ENCODE peak calls at places on chromosomes 2 and 18, in seven cellular contexts. One of them, this sample, is unnamed.

GRCh38 chr18:9575558-9575957 is 38.8 kb downstream of the PPP4R1 start:
- DNase-seq in HepG2: peak; percentile 95
- DNase-seq in SK-N-SH: peak; percentile 42
- DNase-seq in HCT116: peak; percentile 89
- DNase-seq in K562: peak; percentile 76
- DNase-seq in H1: no peak
- DNase-seq in GM12878: no peak
- DNase-seq in this sample: peak; percentile 26

GRCh38 chr2:104750061-104750460 is 103.9 kb upstream of the POU3F3 start:
- DNase-seq in HCT116: no peak
- DNase-seq in HepG2: no peak
- DNase-seq in H1: no peak
- DNase-seq in K562: no peak
- DNase-seq in SK-N-SH: no peak
- DNase-seq in GM12878: no peak
- DNase-seq in this sample: no peak

GRCh38 chr2:140011287-140011686 is 1231.1 kb upstream of the NXPH2 start:
- DNase-seq in H1: no peak
- DNase-seq in SK-N-SH: no peak
- DNase-seq in GM12878: no peak
- DNase-seq in HepG2: no peak
- DNase-seq in HCT116: no peak
- DNase-seq in K562: no peak
- DNase-seq in this sample: no peak

GRCh38 chr2:230564805-230565779 is 147.6 kb upstream of the CAB39 start:
- DNase-seq in HepG2: no peak
- DNase-seq in K562: no peak
- DNase-seq in GM12878: no peak
- DNase-seq in HCT116: no peak
- DNase-seq in SK-N-SH: no peak
- DNase-seq in H1: no peak
- DNase-seq in this sample: no peak

GRCh38 chr18:59834267-59834666 is 65.5 kb upstream of the PMAIP1 start:
- DNase-seq in SK-N-SH: no peak
- DNase-seq in HCT116: no peak
- DNase-seq in GM12878: no peak
- DNase-seq in K562: no peak
- DNase-seq in H1: no peak
- DNase-seq in HepG2: no peak
- DNase-seq in this sample: no peak

GRCh38 chr2:42954227-42954962 is 162.0 kb upstream of the HAAO start:
- DNase-seq in H1: no peak
- DNase-seq in SK-N-SH: no peak
- DNase-seq in HCT116: no peak
- DNase-seq in HepG2: peak; percentile 57
- DNase-seq in K562: no peak
- DNase-seq in GM12878: no peak
- DNase-seq in this sample: no peak

GRCh38 chr2:86700705-86701104 is 19.4 kb upstream of the RMND5A start:
- DNase-seq in HCT116: no peak
- DNase-seq in H1: no peak
- DNase-seq in K562: no peak
- DNase-seq in HepG2: no peak
- DNase-seq in SK-N-SH: no peak
- DNase-seq in GM12878: no peak
- DNase-seq in this sample: no peak

GRCh38 chr2:3465844-3466481 is 53.4 kb downstream of the ADI1 start:
- DNase-seq in K562: no peak
- DNase-seq in HCT116: no peak
- DNase-seq in SK-N-SH: no peak
- DNase-seq in GM12878: no peak
- DNase-seq in HepG2: peak; percentile 99
- DNase-seq in H1: no peak
- DNase-seq in this sample: no peak

GRCh38 chr2:159516241-159516758 is 100.0 kb downstream of the BAZ2B start:
- DNase-seq in K562: no peak
- DNase-seq in H1: no peak
- DNase-seq in GM12878: peak; percentile 45
- DNase-seq in HepG2: peak; percentile 35
- DNase-seq in SK-N-SH: peak; percentile 49
- DNase-seq in HCT116: peak; percentile 78
- DNase-seq in this sample: peak; percentile 17

GRCh38 chr18:12317664-12318333 is 9.8 kb downstream of the TUBB6 start:
- DNase-seq in SK-N-SH: no peak
- DNase-seq in HepG2: no peak
- DNase-seq in K562: no peak
- DNase-seq in GM12878: no peak
- DNase-seq in HCT116: no peak
- DNase-seq in H1: no peak
- DNase-seq in this sample: no peak

GRCh38 chr2:98091738-98092137 is 4.8 kb downstream of the VWA3B start:
- DNase-seq in H1: no peak
- DNase-seq in GM12878: no peak
- DNase-seq in HCT116: no peak
- DNase-seq in SK-N-SH: no peak
- DNase-seq in HepG2: no peak
- DNase-seq in K562: no peak
- DNase-seq in this sample: no peak

GRCh38 chr2:239152916-239153305 is 247.9 kb downstream of the HDAC4 start:
- DNase-seq in GM12878: no peak
- DNase-seq in HCT116: no peak
- DNase-seq in SK-N-SH: no peak
- DNase-seq in HepG2: no peak
- DNase-seq in K562: no peak
- DNase-seq in H1: no peak
- DNase-seq in this sample: no peak

GRCh38 chr2:64750817-64751285 is 97.1 kb upstream of the SERTAD2 start:
- DNase-seq in K562: peak; percentile 97
- DNase-seq in SK-N-SH: no peak
- DNase-seq in H1: peak; percentile 96
- DNase-seq in HCT116: peak; percentile 98
- DNase-seq in HepG2: peak; percentile 99
- DNase-seq in GM12878: peak; percentile 99
- DNase-seq in this sample: peak; percentile 98
- TF ChIP-seq JUND in K562: peak; percentile 87
- TF ChIP-seq JUND in SK-N-SH: no peak
- TF ChIP-seq JUND in H1: peak; percentile 5
- TF ChIP-seq JUND in HCT116: peak; percentile 65
- TF ChIP-seq JUND in HepG2: peak; percentile 68
- TF ChIP-seq JUND in GM12878: no peak
- TF ChIP-seq JUND in this sample: no peak

GRCh38 chr2:241673189-241673663 is 13.4 kb downstream of the DTYMK start:
- DNase-seq in HepG2: no peak
- DNase-seq in H1: no peak
- DNase-seq in GM12878: no peak
- DNase-seq in SK-N-SH: no peak
- DNase-seq in HCT116: no peak
- DNase-seq in K562: no peak
- DNase-seq in this sample: no peak

GRCh38 chr2:241675885-241676284 is 10.7 kb downstream of the DTYMK start:
- DNase-seq in GM12878: no peak
- DNase-seq in H1: no peak
- DNase-seq in SK-N-SH: no peak
- DNase-seq in HCT116: no peak
- DNase-seq in HepG2: no peak
- DNase-seq in K562: no peak
- DNase-seq in this sample: no peak

GRCh38 chr2:241672243-241673188 is 14.1 kb downstream of the DTYMK start:
- DNase-seq in GM12878: no peak
- DNase-seq in H1: no peak
- DNase-seq in K562: no peak
- DNase-seq in HCT116: no peak
- DNase-seq in HepG2: no peak
- DNase-seq in SK-N-SH: no peak
- DNase-seq in this sample: no peak

GRCh38 chr2:241671457-241672240 is 15.0 kb downstream of the DTYMK start:
- DNase-seq in K562: no peak
- DNase-seq in HCT116: no peak
- DNase-seq in GM12878: no peak
- DNase-seq in HepG2: no peak
- DNase-seq in H1: no peak
- DNase-seq in SK-N-SH: no peak
- DNase-seq in this sample: no peak

DNA sequence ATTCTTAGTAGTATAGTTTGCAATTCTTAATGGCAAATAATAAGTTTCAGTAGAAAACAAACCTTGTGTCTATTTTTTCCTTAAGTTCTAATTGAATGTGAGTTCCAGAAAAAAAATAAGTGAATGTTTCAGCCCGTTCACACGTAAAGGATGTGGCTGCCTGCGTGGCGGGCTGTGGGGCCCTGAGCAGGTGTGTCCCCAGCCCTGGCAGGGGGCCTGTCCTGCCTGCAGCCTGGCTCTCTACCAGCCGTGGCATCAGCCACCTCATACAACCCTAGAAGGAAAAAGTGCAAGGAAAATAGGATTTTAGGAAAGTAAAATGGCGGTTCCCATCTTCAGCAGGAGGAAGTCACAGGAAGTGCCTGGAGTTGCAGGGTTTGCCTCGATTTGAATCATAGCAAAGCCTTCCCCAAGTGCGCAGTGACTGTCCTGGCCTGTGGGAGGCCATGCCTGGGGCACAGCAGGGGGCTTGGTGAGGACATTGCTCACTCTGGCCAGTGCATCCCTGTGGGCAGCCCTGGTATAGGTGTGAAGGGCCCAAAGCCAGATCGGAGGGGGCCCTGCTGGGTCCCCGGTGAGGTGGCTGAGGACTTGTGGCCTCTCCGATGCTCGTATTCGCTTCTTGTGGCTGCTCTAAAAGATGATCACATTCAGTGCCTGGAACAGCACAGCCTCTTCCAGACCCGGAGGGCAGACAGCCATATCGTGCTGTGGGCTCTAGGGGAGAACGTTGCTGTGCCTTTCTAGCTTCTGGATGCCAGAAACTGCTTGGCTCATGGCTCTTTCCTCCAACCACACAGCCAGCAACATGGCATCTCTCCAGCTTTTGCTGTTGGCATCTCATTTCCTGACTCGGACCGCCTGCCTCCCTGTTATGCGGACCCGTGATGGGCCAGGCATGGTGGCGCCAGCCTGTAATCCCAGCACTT is 12.6 kb downstream of the DTYMK start:
- DNase-seq in HepG2: peak; percentile 28
- DNase-seq in K562: peak; percentile 44
- DNase-seq in HCT116: no peak
- DNase-seq in GM12878: no peak
- DNase-seq in SK-N-SH: peak; percentile 64
- DNase-seq in H1: no peak
- DNase-seq in this sample: no peak
- TF ChIP-seq JUND in HepG2: no peak
- TF ChIP-seq JUND in K562: no peak
- TF ChIP-seq JUND in HCT116: no peak
- TF ChIP-seq JUND in GM12878: no peak
- TF ChIP-seq JUND in SK-N-SH: no peak
- TF ChIP-seq JUND in H1: no peak
- TF ChIP-seq JUND in this sample: no peak

GRCh38 chr2:72793798-72794447 is 31.9 kb downstream of the EXOC6B start:
- DNase-seq in H1: no peak
- DNase-seq in SK-N-SH: no peak
- DNase-seq in GM12878: no peak
- DNase-seq in HCT116: no peak
- DNase-seq in K562: no peak
- DNase-seq in HepG2: no peak
- DNase-seq in this sample: no peak

GRCh38 chr2:72794572-72794971 is 31.3 kb downstream of the EXOC6B start:
- DNase-seq in SK-N-SH: no peak
- DNase-seq in K562: no peak
- DNase-seq in HepG2: no peak
- DNase-seq in H1: no peak
- DNase-seq in GM12878: no peak
- DNase-seq in HCT116: no peak
- DNase-seq in this sample: no peak

GRCh38 chr2:72785517-72785916 is 40.3 kb downstream of the EXOC6B start:
- DNase-seq in HCT116: no peak
- DNase-seq in HepG2: no peak
- DNase-seq in K562: no peak
- DNase-seq in H1: no peak
- DNase-seq in SK-N-SH: no peak
- DNase-seq in GM12878: no peak
- DNase-seq in this sample: no peak

GRCh38 chr2:72789241-72789640 is 36.6 kb downstream of the EXOC6B start:
- DNase-seq in K562: no peak
- DNase-seq in SK-N-SH: no peak
- DNase-seq in GM12878: no peak
- DNase-seq in HCT116: no peak
- DNase-seq in HepG2: no peak
- DNase-seq in H1: no peak
- DNase-seq in this sample: no peak

DNA sequence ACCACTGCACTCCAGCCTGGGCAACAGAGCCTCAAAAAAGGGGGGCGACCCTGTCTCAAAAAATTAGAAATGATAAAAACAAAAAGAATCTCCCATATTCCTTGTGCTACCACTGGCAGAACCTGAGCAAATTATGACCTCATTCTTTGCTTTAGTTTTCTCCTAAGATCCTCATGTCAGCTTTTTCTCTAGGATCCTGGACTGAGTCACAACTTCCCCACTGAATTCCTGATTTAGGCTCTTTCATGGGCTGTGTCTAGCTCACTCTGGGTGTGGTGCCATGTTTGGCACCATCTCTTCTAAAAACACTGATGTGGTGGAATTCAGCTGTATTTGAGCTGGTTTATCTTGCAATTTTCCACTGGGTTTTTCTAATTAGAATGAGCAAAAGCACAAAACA is 37.1 kb downstream of the EXOC6B start:
- DNase-seq in GM12878: no peak
- DNase-seq in HepG2: no peak
- DNase-seq in SK-N-SH: no peak
- DNase-seq in HCT116: no peak
- DNase-seq in H1: no peak
- DNase-seq in K562: no peak
- DNase-seq in this sample: no peak
- TF ChIP-seq JUND in GM12878: no peak
- TF ChIP-seq JUND in HepG2: no peak
- TF ChIP-seq JUND in SK-N-SH: no peak
- TF ChIP-seq JUND in HCT116: no peak
- TF ChIP-seq JUND in H1: no peak
- TF ChIP-seq JUND in K562: no peak
- TF ChIP-seq JUND in this sample: no peak

DNA sequence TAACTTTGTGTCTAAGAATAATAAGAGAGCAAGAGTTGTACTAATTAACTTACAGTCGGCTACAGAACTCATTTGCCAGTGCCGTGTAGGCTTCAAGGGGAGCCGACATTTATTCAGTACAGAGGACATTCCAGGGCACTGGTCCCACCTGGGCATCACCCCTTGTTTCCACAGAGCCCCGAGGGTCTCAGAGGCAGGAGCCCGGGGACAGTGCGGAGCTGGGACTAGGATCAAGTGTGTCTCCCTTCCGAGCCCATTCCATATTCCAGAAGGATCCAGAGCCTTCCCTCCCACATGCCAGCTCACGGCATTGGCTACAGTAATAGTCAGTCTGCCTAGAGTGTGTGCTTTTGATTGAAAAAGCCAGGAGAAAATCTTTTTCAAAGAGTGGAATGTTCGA is 71.5 kb upstream of the CTDP1 start:
- DNase-seq in K562: no peak
- DNase-seq in H1: no peak
- DNase-seq in HepG2: no peak
- DNase-seq in HCT116: no peak
- DNase-seq in SK-N-SH: no peak
- DNase-seq in GM12878: no peak
- DNase-seq in this sample: no peak
- TF ChIP-seq JUND in K562: no peak
- TF ChIP-seq JUND in H1: no peak
- TF ChIP-seq JUND in HepG2: no peak
- TF ChIP-seq JUND in HCT116: no peak
- TF ChIP-seq JUND in SK-N-SH: no peak
- TF ChIP-seq JUND in GM12878: no peak
- TF ChIP-seq JUND in this sample: no peak